ENCODE peak calls at places on chromosomes 7 and 10, in nine cellular contexts. P is Calu3; S is cardiac muscle cell; Z is GM10248; I is cardiac fibroblast; G is GM23338; Y is AG10803; L is BE2C; D is CD4-positive, alpha-beta T cell. K is an unnamed sample.

GRCh38 chr7:148954766-148955165 is 70.7 kb upstream of the EZH2 start:
- DNase-seq in Z (no peak), G (no peak), Y (no peak), S (no peak), D (no peak), P (no peak), L (no peak), I (no peak), K (no peak)

GRCh38 chr10:48253970-48254657 is 20.4 kb downstream of the FRMPD2 start:
- DNase-seq in P (no peak), L (no peak), D (no peak), I (peak), G (no peak), Z (peak), Y (peak), S (peak), K (no peak)

GRCh38 chr7:97390052-97390451 is 272.6 kb downstream of the SDHAF3 start:
- DNase-seq in D (no peak), Z (no peak), P (no peak), G (peak), L (no peak), I (no peak), S (no peak), Y (no peak), K (no peak)

GRCh38 chr10:103044942-103045489 is 126.9 kb downstream of the CNNM2 start:
- DNase-seq in I (no peak), D (no peak), G (no peak), Y (peak), P (no peak), L (no peak), Z (no peak), S (no peak), K (no peak)

GRCh38 chr10:47438857-47439474 is 44.9 kb downstream of the ANXA8 start:
- DNase-seq in G (peak), L (peak), I (peak), P (peak), S (peak), D (no peak), Z (no peak), Y (peak), K (peak)

GRCh38 chr10:102641880-102642552 is 2.3 kb upstream of the TRIM8 start:
- DNase-seq in Y (peak), Z (peak), L (peak), I (peak), D (peak), S (peak), G (peak), P (peak), K (peak)

GRCh38 chr10:1611936-1612550 is 125.3 kb downstream of the ADARB2 start:
- DNase-seq in I (no peak), D (no peak), G (peak), S (no peak), L (no peak), Z (no peak), Y (no peak), P (no peak), K (no peak)

GRCh38 chr10:132383026-132383565 is 13.9 kb upstream of the PWWP2B start:
- DNase-seq in G (no peak), Y (no peak), D (no peak), S (no peak), I (no peak), Z (no peak), L (no peak), P (no peak), K (no peak)

GRCh38 chr10:27998954-27999275 is at the start of gene ODAD2:
- DNase-seq in I (no peak), P (no peak), G (peak), D (no peak), Y (no peak), Z (no peak), S (no peak), L (no peak), K (no peak)

GRCh38 chr7:135917721-135918120 is 59.4 kb downstream of the MTPN start:
- DNase-seq in Z (no peak), L (no peak), I (no peak), G (no peak), P (no peak), S (no peak), Y (no peak), D (no peak), K (no peak)

GRCh38 chr7:143299840-143300239 is 11.7 kb downstream of the CASP2 start:
- DNase-seq in P (peak), L (peak), I (no peak), Y (no peak), D (peak), G (peak), Z (no peak), S (peak), K (peak)

GRCh38 chr7:150964593-150965111 is 13.5 kb downstream of the KCNH2 start:
- DNase-seq in D (no peak), Y (no peak), P (no peak), Z (no peak), S (no peak), G (peak), L (peak), I (no peak), K (no peak)

GRCh38 chr7:33710608-33711007 is 194.7 kb upstream of the BMPER start:
- DNase-seq in I (no peak), L (no peak), G (no peak), S (no peak), Y (peak), Z (no peak), P (no peak), D (no peak), K (no peak)

GRCh38 chr10:86091216-86091615 is 275.4 kb downstream of the GRID1 start:
- DNase-seq in Y (no peak), S (no peak), Z (no peak), I (no peak), G (no peak), D (no peak), L (no peak), P (no peak), K (no peak)

GRCh38 chr10:113329121-113329596 is 223.7 kb upstream of the HABP2 start:
- DNase-seq in D (no peak), P (no peak), I (peak), Y (peak), G (no peak), L (peak), S (peak), Z (no peak), K (no peak)

GRCh38 chr10:62617702-62618451 is 186.6 kb upstream of the ADO start:
- DNase-seq in Z (no peak), Y (no peak), D (no peak), I (no peak), G (no peak), S (no peak), L (no peak), P (no peak), K (no peak)

GRCh38 chr7:105565190-105565589 is 16.1 kb downstream of the EFCAB10 start:
- DNase-seq in L (no peak), Y (no peak), G (no peak), P (no peak), S (no peak), I (no peak), Z (no peak), D (no peak), K (no peak)

GRCh38 chr10:5611899-5612680 is 54.3 kb downstream of the ASB13 start:
- DNase-seq in Y (no peak), P (peak), I (no peak), G (no peak), Z (no peak), S (no peak), D (no peak), L (no peak), K (no peak)

GRCh38 chr10:90920986-90921643 is at the start of gene ANKRD1:
- DNase-seq in I (peak), S (peak), D (no peak), L (no peak), Y (peak), Z (no peak), P (peak), G (peak), K (no peak)

GRCh38 chr7:115229401-115230083 is 307.6 kb downstream of the MDFIC start:
- DNase-seq in I (peak), Z (no peak), L (no peak), P (no peak), D (no peak), G (no peak), S (no peak), Y (no peak), K (no peak)

GRCh38 chr10:100826983-100827818 is 81.8 kb downstream of the PAX2 start:
- DNase-seq in L (peak), G (peak), P (peak), S (no peak), Z (peak), D (no peak), I (no peak), Y (no peak), K (no peak)
- TF ChIP-seq CTCF in L (peak), G (no peak), P (no peak), S (peak), Z (peak), D (no peak), I (no peak), Y (no peak), K (no peak)

DNA sequence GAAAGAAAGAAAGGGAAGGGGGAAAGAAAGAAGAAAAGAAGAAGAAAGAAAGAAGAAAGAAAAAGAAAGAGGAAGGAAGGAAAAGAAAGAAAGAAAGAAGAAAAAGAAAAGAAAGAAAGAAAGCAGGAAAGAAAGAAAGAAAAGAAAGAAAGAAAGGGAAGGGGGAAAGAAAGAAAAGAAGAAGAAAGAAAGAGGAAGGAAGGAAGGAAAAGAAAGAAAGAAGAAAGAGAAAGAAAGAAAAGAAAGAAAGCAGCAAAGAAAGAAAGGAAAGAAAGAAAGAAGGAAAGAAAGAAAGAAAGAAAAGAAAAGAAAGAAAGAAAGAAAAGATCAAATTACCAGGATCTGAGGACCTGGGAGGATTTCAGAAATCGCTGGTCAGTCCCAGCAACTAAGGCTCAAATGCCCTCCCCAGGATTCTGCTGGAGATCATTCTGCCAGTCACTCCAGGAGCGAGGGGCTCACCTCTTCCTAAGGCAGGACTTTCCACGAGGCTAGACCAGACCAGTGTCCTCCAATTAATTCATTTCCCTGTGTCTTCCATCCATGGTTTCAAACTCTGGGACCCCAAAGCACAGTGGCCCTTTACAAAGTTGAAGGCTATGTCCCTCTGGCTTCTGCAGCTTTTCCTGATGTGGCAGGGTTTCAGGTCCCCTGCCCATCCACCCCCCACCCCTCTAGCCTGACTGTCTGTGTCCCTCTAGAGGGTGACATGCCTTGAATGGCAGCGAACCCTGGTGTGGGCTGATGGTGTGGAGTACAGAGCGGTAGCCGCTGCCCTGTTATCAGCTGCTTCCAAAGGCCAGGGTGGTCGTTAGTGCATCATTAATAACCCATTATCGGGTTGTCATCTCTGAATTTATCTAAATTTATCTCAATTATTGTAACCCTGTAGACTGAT is 77.9 kb downstream of the PARP12 start:
- DNase-seq in Y (no peak), P (no peak), I (no peak), G (no peak), D (no peak), L (no peak), S (no peak), Z (no peak), K (no peak)
- TF ChIP-seq CTCF in Y (no peak), P (no peak), I (no peak), G (no peak), D (peak), L (no peak), S (no peak), Z (no peak), K (no peak)

GRCh38 chr10:125041856-125042506 is 100.1 kb downstream of the ZRANB1 start:
- DNase-seq in Y (peak), S (no peak), P (no peak), L (no peak), D (no peak), I (no peak), Z (no peak), G (peak), K (no peak)

GRCh38 chr10:125035588-125036298 is 93.8 kb downstream of the ZRANB1 start:
- DNase-seq in G (no peak), D (no peak), S (no peak), P (no peak), I (no peak), L (peak), Z (no peak), Y (no peak), K (no peak)

GRCh38 chr10:125037145-125037544 is 95.2 kb downstream of the ZRANB1 start:
- DNase-seq in L (no peak), D (no peak), S (peak), Z (no peak), Y (peak), I (peak), P (no peak), G (peak), K (no peak)

GRCh38 chr10:125039354-125039769 is 97.4 kb downstream of the ZRANB1 start:
- DNase-seq in S (no peak), I (no peak), Y (no peak), D (no peak), P (no peak), Z (no peak), G (no peak), L (no peak), K (no peak)

DNA sequence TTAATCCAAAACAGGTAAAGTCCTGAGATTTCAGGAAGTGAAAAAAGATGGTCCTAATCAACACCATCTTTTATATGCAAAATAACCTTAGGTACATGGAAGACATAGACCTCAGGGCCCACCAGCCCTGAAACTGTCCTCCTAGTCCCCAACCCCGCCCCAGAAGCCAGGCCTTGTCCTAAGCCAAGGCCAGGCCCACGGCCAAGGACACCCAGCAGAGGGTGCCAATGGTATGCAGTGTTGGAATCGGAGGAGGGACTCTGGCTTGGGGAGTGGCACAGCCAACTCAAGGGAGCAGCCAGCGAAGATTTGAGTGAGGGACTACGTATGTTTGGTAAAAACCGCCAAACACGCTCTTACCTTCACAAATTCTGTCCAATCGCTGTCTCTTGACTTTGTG is 96.7 kb downstream of the ZRANB1 start:
- DNase-seq in Z (no peak), D (no peak), I (no peak), G (peak), S (no peak), L (no peak), Y (peak), P (peak), K (no peak)
- TF ChIP-seq CTCF in Z (peak), D (no peak), I (no peak), G (peak), S (peak), L (peak), Y (no peak), P (no peak), K (no peak)

GRCh38 chr10:14556285-14556956 is 218.3 kb downstream of the FAM107B start:
- DNase-seq in P (peak), S (no peak), I (no peak), G (peak), Y (no peak), L (no peak), Z (peak), D (no peak), K (no peak)
- TF ChIP-seq CTCF in P (peak), S (no peak), I (no peak), G (peak), Y (no peak), L (peak), Z (peak), D (no peak), K (no peak)

DNA sequence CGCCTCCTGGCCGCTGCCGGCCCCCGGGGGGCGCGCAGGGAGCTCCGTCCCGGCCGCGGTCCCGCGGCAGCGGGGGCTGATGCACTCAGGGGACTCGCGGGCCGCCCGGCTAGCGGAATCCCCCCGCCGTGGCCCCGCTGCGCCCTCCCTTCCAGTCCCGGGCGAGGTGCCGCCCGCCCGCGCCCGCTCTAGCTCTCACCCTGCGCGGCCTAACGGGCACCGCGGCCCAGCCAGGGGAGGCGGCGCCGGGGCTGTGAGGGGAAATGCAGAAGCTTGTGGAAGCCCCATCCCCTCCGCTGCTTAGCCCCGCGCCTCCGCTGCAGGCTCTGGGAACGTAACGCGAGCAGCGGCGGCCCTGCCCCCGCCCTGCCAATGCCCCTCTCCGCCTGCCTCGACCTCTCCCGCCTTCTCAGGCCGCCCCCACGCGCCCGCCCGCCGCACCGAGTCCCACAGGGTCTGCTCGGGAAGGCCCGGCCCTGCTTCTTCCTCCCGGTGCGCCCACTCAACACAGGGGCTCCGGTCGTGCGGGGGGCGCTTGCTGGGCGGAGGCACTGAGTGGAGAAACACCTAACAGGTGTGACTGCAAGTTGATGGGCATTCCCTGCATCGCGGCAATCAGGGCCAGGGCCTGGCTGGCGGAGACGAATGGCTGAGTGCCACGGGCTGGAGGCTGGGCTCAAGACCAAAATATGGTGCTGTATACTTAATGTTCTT is 383 bp upstream of the TMEM229A start:
- DNase-seq in S (peak), D (no peak), Z (peak), G (peak), P (peak), Y (no peak), I (peak), L (peak), K (peak)
- TF ChIP-seq CTCF in S (no peak), D (no peak), Z (no peak), G (no peak), P (no peak), Y (no peak), I (no peak), L (no peak), K (no peak)

GRCh38 chr10:74826142-74827044 is at the start of gene KAT6B:
- DNase-seq in D (peak), Z (peak), S (peak), G (peak), L (peak), I (peak), Y (peak), P (peak), K (peak)
- TF ChIP-seq CTCF in D (peak), Z (peak), S (peak), G (peak), L (peak), I (no peak), Y (peak), P (no peak), K (peak)

GRCh38 chr7:37920619-37921339 is at the start of gene EPDR1:
- DNase-seq in L (peak), S (peak), Z (peak), P (peak), Y (peak), D (no peak), G (peak), I (no peak), K (peak)
- TF ChIP-seq CTCF in L (no peak), S (peak), Z (peak), P (peak), Y (no peak), D (no peak), G (no peak), I (no peak), K (peak)

GRCh38 chr7:107384025-107384424 is 85.8 kb upstream of the GPR22 start:
- DNase-seq in Z (no peak), Y (no peak), D (no peak), G (peak), I (no peak), S (no peak), L (no peak), P (no peak), K (no peak)
- TF ChIP-seq CTCF in Z (no peak), Y (no peak), D (no peak), G (peak), I (peak), S (no peak), L (peak), P (no peak), K (no peak)

GRCh38 chr7:2520808-2521146 is 1.2 kb downstream of the LFNG start:
- DNase-seq in L (no peak), Z (no peak), Y (no peak), I (no peak), D (no peak), G (no peak), P (peak), S (no peak), K (no peak)

GRCh38 chr7:2521341-2521745 is 1.8 kb downstream of the LFNG start:
- DNase-seq in Z (no peak), D (no peak), Y (no peak), P (no peak), G (no peak), I (no peak), L (no peak), S (no peak), K (no peak)

GRCh38 chr7:2523461-2523905 is 3.9 kb downstream of the LFNG start:
- DNase-seq in L (no peak), P (peak), I (no peak), S (no peak), Z (no peak), D (no peak), G (peak), Y (no peak), K (no peak)

GRCh38 chr7:2522780-2523433 is 3.3 kb downstream of the LFNG start:
- DNase-seq in G (peak), L (peak), Z (no peak), S (peak), I (peak), P (peak), D (peak), Y (peak), K (no peak)

DNA sequence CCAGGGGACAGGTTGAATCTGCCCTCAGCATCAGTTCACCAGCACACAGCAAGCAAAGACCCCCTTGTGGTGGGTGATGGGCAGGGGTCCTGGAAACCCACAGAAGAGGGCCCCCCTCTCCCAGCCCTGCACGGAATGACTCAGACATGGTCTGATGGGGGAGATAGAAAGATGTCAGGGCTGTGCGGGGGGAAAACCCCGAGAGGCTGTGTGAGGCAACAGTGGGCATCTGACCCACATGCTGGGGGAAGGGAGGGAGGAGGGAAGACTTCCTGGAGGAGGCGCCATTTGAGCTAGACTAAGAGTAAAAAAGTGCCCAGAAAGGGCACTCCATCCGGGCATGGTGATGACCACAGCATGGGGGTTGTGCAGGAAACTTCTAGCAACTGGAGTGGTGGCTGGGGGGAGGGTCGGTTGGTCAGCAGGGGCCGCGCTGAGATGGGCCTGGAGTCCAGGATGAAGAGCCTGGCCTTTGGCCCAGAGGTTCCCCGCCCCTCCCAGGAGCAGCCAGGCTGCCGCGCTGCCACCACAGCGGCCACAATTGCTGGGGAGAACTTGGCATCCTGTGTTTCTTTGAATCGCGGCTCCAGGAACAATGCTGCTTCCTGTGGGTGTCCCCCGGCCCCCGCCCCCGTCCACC is 2.5 kb downstream of the LFNG start:
- DNase-seq in G (no peak), Y (no peak), P (peak), S (peak), Z (no peak), I (no peak), L (no peak), D (peak), K (peak)
- TF ChIP-seq CTCF in G (peak), Y (no peak), P (no peak), S (no peak), Z (no peak), I (no peak), L (no peak), D (no peak), K (peak)